ENCODE peak calls at places on chromosomes 3 and 15, in four cellular contexts. One of them, this sample, is unnamed.

GRCh38 chr3:175129126-175129525 is 270.0 kb downstream of the NAALADL2 start:
- DNase-seq in endothelial cell: no peak
- DNase-seq in Daoy: peak
- DNase-seq in EL: peak
- DNase-seq in this sample: no peak

GRCh38 chr3:45026957-45027356 is 854 bp downstream of the CLEC3B start:
- DNase-seq in endothelial cell: no peak
- DNase-seq in Daoy: peak
- DNase-seq in EL: peak
- DNase-seq in this sample: no peak

GRCh38 chr15:47614341-47614740 is 103.0 kb upstream of the SEMA6D start:
- DNase-seq in endothelial cell: no peak
- DNase-seq in Daoy: no peak
- DNase-seq in EL: no peak
- DNase-seq in this sample: no peak

GRCh38 chr3:125087768-125088391 is 32.1 kb upstream of the HEG1 start:
- DNase-seq in endothelial cell: no peak
- DNase-seq in Daoy: peak
- DNase-seq in EL: peak
- DNase-seq in this sample: no peak

GRCh38 chr15:63157891-63158431 is 684 bp upstream of the RPS27L start:
- DNase-seq in endothelial cell: peak
- DNase-seq in Daoy: peak
- DNase-seq in EL: peak
- DNase-seq in this sample: peak

GRCh38 chr15:66254364-66255292 is 1.1 kb upstream of the MEGF11 start:
- DNase-seq in endothelial cell: peak
- DNase-seq in Daoy: no peak
- DNase-seq in EL: no peak
- DNase-seq in this sample: peak

GRCh38 chr3:78255403-78255802 is 1215.5 kb downstream of the ROBO2 start:
- DNase-seq in endothelial cell: no peak
- DNase-seq in Daoy: no peak
- DNase-seq in EL: peak
- DNase-seq in this sample: no peak

GRCh38 chr3:53800507-53800906 is 45.7 kb downstream of the CHDH start:
- DNase-seq in endothelial cell: no peak
- DNase-seq in Daoy: no peak
- DNase-seq in EL: no peak
- DNase-seq in this sample: no peak

GRCh38 chr15:81292516-81293001 is 31.4 kb downstream of the STARD5 start:
- DNase-seq in endothelial cell: no peak
- DNase-seq in Daoy: no peak
- DNase-seq in EL: no peak
- DNase-seq in this sample: no peak

GRCh38 chr15:98076021-98076816 is 115.7 kb downstream of the ARRDC4 start:
- DNase-seq in endothelial cell: no peak
- DNase-seq in Daoy: no peak
- DNase-seq in EL: no peak
- DNase-seq in this sample: no peak

GRCh38 chr3:162845918-162846317 is 1349.3 kb downstream of the OTOL1 start:
- DNase-seq in endothelial cell: no peak
- DNase-seq in Daoy: no peak
- DNase-seq in EL: no peak
- DNase-seq in this sample: no peak

GRCh38 chr3:150348500-150348899 is 59.6 kb upstream of the TSC22D2 start:
- DNase-seq in endothelial cell: no peak
- DNase-seq in Daoy: peak
- DNase-seq in EL: peak
- DNase-seq in this sample: no peak

GRCh38 chr3:77667901-77668300 is 628.0 kb downstream of the ROBO2 start:
- DNase-seq in endothelial cell: no peak
- DNase-seq in Daoy: no peak
- DNase-seq in EL: no peak
- DNase-seq in this sample: peak

GRCh38 chr3:115974940-115975339 is 351.6 kb downstream of the GAP43 start:
- DNase-seq in endothelial cell: no peak
- DNase-seq in Daoy: peak
- DNase-seq in EL: no peak
- DNase-seq in this sample: no peak

GRCh38 chr3:128806588-128806987 is 72.8 kb upstream of the ACAD9 start:
- DNase-seq in endothelial cell: no peak
- DNase-seq in Daoy: no peak
- DNase-seq in EL: no peak
- DNase-seq in this sample: no peak

GRCh38 chr15:94968133-94968532 is 736.8 kb downstream of the MCTP2 start:
- DNase-seq in endothelial cell: no peak
- DNase-seq in Daoy: peak
- DNase-seq in EL: no peak
- DNase-seq in this sample: no peak

GRCh38 chr15:56244237-56244810 is 645 bp upstream of the RFX7 start:
- DNase-seq in endothelial cell: peak
- DNase-seq in Daoy: peak
- DNase-seq in EL: peak
- DNase-seq in this sample: no peak

GRCh38 chr3:13414040-13414729 is 5.9 kb downstream of the NUP210 start:
- DNase-seq in endothelial cell: no peak
- DNase-seq in Daoy: peak
- DNase-seq in EL: no peak
- DNase-seq in this sample: no peak

GRCh38 chr15:77865701-77866100 is 211.8 kb downstream of the TBC1D2B start:
- DNase-seq in endothelial cell: no peak
- DNase-seq in Daoy: no peak
- DNase-seq in EL: no peak
- DNase-seq in this sample: no peak

GRCh38 chr15:79007066-79007465 is 62.2 kb upstream of the CTSH start:
- DNase-seq in endothelial cell: peak
- DNase-seq in Daoy: peak
- DNase-seq in EL: no peak
- DNase-seq in this sample: no peak

GRCh38 chr3:150797155-150797554 is 34.2 kb upstream of the SIAH2 start:
- DNase-seq in endothelial cell: no peak
- DNase-seq in Daoy: no peak
- DNase-seq in EL: no peak
- DNase-seq in this sample: no peak

GRCh38 chr3:146471012-146471411 is 1.7 kb upstream of the PLSCR2 start:
- DNase-seq in endothelial cell: no peak
- DNase-seq in Daoy: no peak
- DNase-seq in EL: no peak
- DNase-seq in this sample: no peak

GRCh38 chr3:43659250-43659880 is 31.4 kb upstream of the ABHD5 start:
- DNase-seq in endothelial cell: no peak
- DNase-seq in Daoy: no peak
- DNase-seq in EL: no peak
- DNase-seq in this sample: no peak

GRCh38 chr15:66802087-66803001 is 100.3 kb downstream of the SMAD6 start:
- DNase-seq in endothelial cell: no peak
- DNase-seq in Daoy: no peak
- DNase-seq in EL: peak
- DNase-seq in this sample: peak

This sample was measured in retina.